ENCODE peak calls at places on chromosomes 12 and 14, in six cellular contexts. One of them, this sample, is unnamed.
A peak's percentile ranks its signal among the peaks of the same experiment; 100 is the strongest.

GRCh38 chr14:23123419-23123818 is 4.4 kb upstream of the CEBPE start:
- DNase-seq in H1: no peak
- DNase-seq in trophoblast cell: no peak
- DNase-seq in neuronal stem cell: no peak
- DNase-seq in H9: no peak
- DNase-seq in IMR-90: no peak
- DNase-seq in this sample: no peak

GRCh38 chr14:99327050-99327449 is 55.1 kb upstream of the BCL11B start:
- DNase-seq in trophoblast cell: no peak
- DNase-seq in IMR-90: no peak
- DNase-seq in neuronal stem cell: no peak
- DNase-seq in H1: no peak
- DNase-seq in H9: peak; percentile 20
- DNase-seq in this sample: no peak

GRCh38 chr12:4478933-4479332 is 33.3 kb upstream of the FGF6 start:
- DNase-seq in H9: no peak
- DNase-seq in IMR-90: no peak
- DNase-seq in H1: no peak
- DNase-seq in neuronal stem cell: no peak
- DNase-seq in trophoblast cell: no peak
- DNase-seq in this sample: no peak

GRCh38 chr14:22556021-22556989 is 32.7 kb downstream of the DAD1 start:
- DNase-seq in H1: no peak
- DNase-seq in IMR-90: peak; percentile 89
- DNase-seq in H9: no peak
- DNase-seq in trophoblast cell: no peak
- DNase-seq in neuronal stem cell: no peak
- DNase-seq in this sample: peak; percentile 87

GRCh38 chr12:130491421-130492357 is 154.0 kb downstream of the PIWIL1 start:
- DNase-seq in trophoblast cell: no peak
- DNase-seq in IMR-90: no peak
- DNase-seq in H1: no peak
- DNase-seq in H9: no peak
- DNase-seq in neuronal stem cell: no peak
- DNase-seq in this sample: no peak

GRCh38 chr12:10293151-10293550 is 14.5 kb upstream of the KLRD1 start:
- DNase-seq in IMR-90: no peak
- DNase-seq in H9: no peak
- DNase-seq in neuronal stem cell: no peak
- DNase-seq in H1: no peak
- DNase-seq in trophoblast cell: no peak
- DNase-seq in this sample: no peak

GRCh38 chr12:47562201-47562600 is 143.6 kb downstream of the RPAP3 start:
- DNase-seq in neuronal stem cell: no peak
- DNase-seq in trophoblast cell: no peak
- DNase-seq in H9: no peak
- DNase-seq in IMR-90: no peak
- DNase-seq in H1: no peak
- DNase-seq in this sample: no peak

GRCh38 chr14:59022144-59022543 is 166.3 kb upstream of the DAAM1 start:
- DNase-seq in IMR-90: no peak
- DNase-seq in H1: no peak
- DNase-seq in trophoblast cell: no peak
- DNase-seq in H9: no peak
- DNase-seq in neuronal stem cell: no peak
- DNase-seq in this sample: no peak

GRCh38 chr14:55160989-55161388 is 30.4 kb downstream of the DLGAP5 start:
- DNase-seq in H9: no peak
- DNase-seq in IMR-90: peak; percentile 54
- DNase-seq in H1: no peak
- DNase-seq in trophoblast cell: no peak
- DNase-seq in neuronal stem cell: no peak
- DNase-seq in this sample: peak; percentile 40

GRCh38 chr12:55742719-55743130 is at the start of gene GDF11:
- DNase-seq in H1: no peak
- DNase-seq in IMR-90: peak; percentile 74
- DNase-seq in trophoblast cell: no peak
- DNase-seq in neuronal stem cell: peak; percentile 80
- DNase-seq in H9: peak; percentile 88
- DNase-seq in this sample: peak; percentile 88

GRCh38 chr12:8037947-8038346 is 5.4 kb downstream of the FOXJ2 start:
- DNase-seq in IMR-90: no peak
- DNase-seq in neuronal stem cell: no peak
- DNase-seq in H1: no peak
- DNase-seq in H9: no peak
- DNase-seq in trophoblast cell: no peak
- DNase-seq in this sample: no peak

GRCh38 chr12:56886319-56886718 is 47.9 kb downstream of the SDR9C7 start:
- DNase-seq in trophoblast cell: no peak
- DNase-seq in H1: no peak
- DNase-seq in IMR-90: no peak
- DNase-seq in H9: no peak
- DNase-seq in neuronal stem cell: no peak
- DNase-seq in this sample: no peak

GRCh38 chr12:27245039-27245438 is 953 bp downstream of the STK38L start:
- DNase-seq in neuronal stem cell: no peak
- DNase-seq in H9: no peak
- DNase-seq in trophoblast cell: no peak
- DNase-seq in H1: no peak
- DNase-seq in IMR-90: no peak
- DNase-seq in this sample: peak; percentile 24

GRCh38 chr12:122368361-122369073 is 54.0 kb downstream of the CLIP1 start:
- DNase-seq in trophoblast cell: peak; percentile 58
- DNase-seq in H9: no peak
- DNase-seq in H1: no peak
- DNase-seq in IMR-90: peak; percentile 81
- DNase-seq in neuronal stem cell: no peak
- DNase-seq in this sample: peak; percentile 80

GRCh38 chr14:67050892-67051291 is 138.3 kb upstream of the GARIN2 start:
- DNase-seq in H9: no peak
- DNase-seq in H1: no peak
- DNase-seq in neuronal stem cell: no peak
- DNase-seq in trophoblast cell: no peak
- DNase-seq in IMR-90: no peak
- DNase-seq in this sample: no peak

GRCh38 chr12:89016970-89017778 is 335.1 kb downstream of the DUSP6 start:
- DNase-seq in IMR-90: peak; percentile 76
- DNase-seq in neuronal stem cell: peak; percentile 62
- DNase-seq in H9: peak; percentile 38
- DNase-seq in trophoblast cell: peak; percentile 34
- DNase-seq in H1: no peak
- DNase-seq in this sample: peak; percentile 71

GRCh38 chr14:54189358-54190354 is 207.2 kb upstream of the CDKN3 start:
- DNase-seq in H1: no peak
- DNase-seq in IMR-90: peak; percentile 83
- DNase-seq in H9: no peak
- DNase-seq in neuronal stem cell: no peak
- DNase-seq in trophoblast cell: no peak
- DNase-seq in this sample: peak; percentile 72

GRCh38 chr12:23221066-23221465 is 596.1 kb downstream of the ETNK1 start:
- DNase-seq in trophoblast cell: no peak
- DNase-seq in H9: peak; percentile 61
- DNase-seq in IMR-90: no peak
- DNase-seq in neuronal stem cell: no peak
- DNase-seq in H1: no peak
- DNase-seq in this sample: no peak

GRCh38 chr12:23217716-23218115 is 592.7 kb downstream of the ETNK1 start:
- DNase-seq in IMR-90: no peak
- DNase-seq in neuronal stem cell: no peak
- DNase-seq in trophoblast cell: no peak
- DNase-seq in H1: no peak
- DNase-seq in H9: no peak
- DNase-seq in this sample: no peak

GRCh38 chr12:23217158-23217557 is 592.2 kb downstream of the ETNK1 start:
- DNase-seq in H1: no peak
- DNase-seq in trophoblast cell: no peak
- DNase-seq in IMR-90: no peak
- DNase-seq in H9: no peak
- DNase-seq in neuronal stem cell: no peak
- DNase-seq in this sample: no peak

GRCh38 chr12:23222801-23223200 is 597.8 kb downstream of the ETNK1 start:
- DNase-seq in H9: no peak
- DNase-seq in trophoblast cell: no peak
- DNase-seq in H1: no peak
- DNase-seq in IMR-90: no peak
- DNase-seq in neuronal stem cell: no peak
- DNase-seq in this sample: no peak

GRCh38 chr12:23221926-23222325 is 597.0 kb downstream of the ETNK1 start:
- DNase-seq in neuronal stem cell: no peak
- DNase-seq in trophoblast cell: no peak
- DNase-seq in H1: no peak
- DNase-seq in IMR-90: no peak
- DNase-seq in H9: no peak
- DNase-seq in this sample: no peak
- H4K8ac ChIP-seq in neuronal stem cell: no peak overlapping the region
- H4K8ac ChIP-seq in trophoblast cell: no peak overlapping the region
- H4K8ac ChIP-seq in H1: no peak overlapping the region
- H4K8ac ChIP-seq in IMR-90: no peak overlapping the region
- H4K8ac ChIP-seq in H9: no peak overlapping the region
- H4K8ac ChIP-seq in this sample: no peak overlapping the region

DNA sequence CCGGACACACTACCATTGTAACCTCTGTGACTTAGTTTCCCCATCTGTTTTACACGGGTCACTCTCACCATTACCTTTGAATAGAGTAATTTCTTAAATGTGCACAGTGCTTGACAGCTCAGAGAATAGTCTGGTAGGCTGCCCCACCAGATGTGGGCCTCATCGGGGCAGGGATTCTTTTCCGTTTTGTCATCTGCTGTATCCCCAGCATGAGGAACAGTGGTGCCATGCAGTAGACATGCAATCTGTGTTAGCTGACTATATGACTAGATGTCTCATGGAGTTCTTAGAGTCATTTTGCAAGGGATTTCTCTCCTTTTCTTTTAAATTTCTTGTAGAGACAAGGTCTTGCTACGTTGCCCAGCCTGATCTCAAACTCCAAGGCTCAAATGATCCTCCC is 44.9 kb upstream of the PLEKHG3 start:
- DNase-seq in neuronal stem cell: no peak
- DNase-seq in trophoblast cell: peak; percentile 55
- DNase-seq in H1: no peak
- DNase-seq in H9: no peak
- DNase-seq in IMR-90: no peak
- DNase-seq in this sample: peak; percentile 43
- H3K9ac ChIP-seq in neuronal stem cell: no peak overlapping the region
- H3K9ac ChIP-seq in trophoblast cell: no peak overlapping the region
- H3K9ac ChIP-seq in H1: no peak overlapping the region
- H3K9ac ChIP-seq in H9: no peak overlapping the region
- H3K9ac ChIP-seq in IMR-90: no peak overlapping the region
- H3K9ac ChIP-seq in this sample: no peak overlapping the region

DNA sequence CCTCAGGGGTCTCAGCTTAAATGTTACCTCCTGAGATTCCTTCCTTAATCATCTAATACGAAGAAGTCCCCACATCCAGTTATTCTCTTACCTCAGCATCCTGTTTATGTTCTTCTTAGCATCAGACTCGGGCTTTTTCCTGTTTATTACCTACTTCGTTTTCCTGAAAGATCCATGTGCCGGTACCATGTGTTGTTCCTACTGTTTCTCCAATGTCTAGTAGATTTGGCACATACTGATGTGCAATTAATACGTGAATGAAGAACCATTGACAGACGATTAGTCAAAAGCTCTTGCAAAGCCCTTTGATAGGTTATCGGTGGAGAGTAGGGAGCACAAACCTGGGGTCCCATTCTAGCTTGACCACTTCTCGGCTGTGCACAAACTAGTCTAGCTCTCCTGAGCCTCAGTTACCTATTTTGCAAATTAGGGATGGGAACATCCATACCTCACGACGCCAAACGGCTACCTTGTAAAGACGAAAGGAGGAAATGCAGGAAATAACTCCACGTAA is 735 bp upstream of the MAPKAPK5 start:
- DNase-seq in IMR-90: no peak
- DNase-seq in H9: no peak
- DNase-seq in H1: no peak
- DNase-seq in trophoblast cell: no peak
- DNase-seq in neuronal stem cell: no peak
- DNase-seq in this sample: no peak
- H3K9me3 ChIP-seq in IMR-90: no peaks in the 10 kb centered on the region
- H3K9me3 ChIP-seq in H9: no peaks in the 10 kb centered on the region
- H3K9me3 ChIP-seq in H1: no peaks in the 10 kb centered on the region
- H3K9me3 ChIP-seq in trophoblast cell: no peaks in the 10 kb centered on the region
- H3K9me3 ChIP-seq in neuronal stem cell: no peaks in the 10 kb centered on the region
- H3K9me3 ChIP-seq in this sample: no peaks in the 10 kb centered on the region

GRCh38 chr12:120317258-120318105 is 10.1 kb downstream of the PLA2G1B start:
- DNase-seq in trophoblast cell: peak; percentile 100
- DNase-seq in H9: peak; percentile 100
- DNase-seq in H1: peak; percentile 97
- DNase-seq in neuronal stem cell: peak; percentile 99
- DNase-seq in IMR-90: peak; percentile 99
- DNase-seq in this sample: peak; percentile 99
- H4K8ac ChIP-seq in trophoblast cell: peak overlapping the region; percentile 87
- H4K8ac ChIP-seq in H9: no peak overlapping the region
- H4K8ac ChIP-seq in H1: peak overlapping the region; percentile 75
- H4K8ac ChIP-seq in neuronal stem cell: no peak overlapping the region
- H4K8ac ChIP-seq in IMR-90: peak overlapping the region; percentile 34
- H4K8ac ChIP-seq in this sample: peak overlapping the region; percentile 98

GRCh38 chr12:6069452-6070093 is 54.9 kb downstream of the VWF start:
- DNase-seq in H1: no peak
- DNase-seq in trophoblast cell: peak; percentile 19
- DNase-seq in H9: no peak
- DNase-seq in IMR-90: peak; percentile 96
- DNase-seq in neuronal stem cell: no peak
- DNase-seq in this sample: peak; percentile 89
- H3K9ac ChIP-seq in H1: no peak overlapping the region
- H3K9ac ChIP-seq in trophoblast cell: no peak overlapping the region
- H3K9ac ChIP-seq in H9: no peak overlapping the region
- H3K9ac ChIP-seq in IMR-90: no peak overlapping the region
- H3K9ac ChIP-seq in neuronal stem cell: no peak overlapping the region
- H3K9ac ChIP-seq in this sample: peak overlapping the region; percentile 21

DNA sequence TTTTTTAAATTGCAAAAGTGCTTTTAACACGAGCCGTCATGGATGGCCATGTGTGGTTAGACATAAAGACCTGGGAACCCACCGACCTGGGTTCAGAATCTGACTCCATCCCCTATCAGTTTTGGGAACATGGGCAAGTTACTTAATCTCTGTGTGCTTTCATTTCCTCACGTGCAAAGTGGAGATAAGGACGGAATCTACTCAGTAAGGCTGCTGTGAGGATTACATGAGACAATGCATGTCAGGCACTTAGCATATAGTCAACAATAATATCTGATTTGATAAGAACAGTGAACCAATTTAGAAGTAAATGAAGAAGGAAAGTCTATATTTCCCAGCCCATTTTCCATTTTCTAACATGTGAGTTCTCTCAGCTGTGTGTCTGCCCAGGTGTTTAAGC is 235.4 kb downstream of the SUDS3 start:
- DNase-seq in H1: no peak
- DNase-seq in H9: no peak
- DNase-seq in IMR-90: no peak
- DNase-seq in trophoblast cell: no peak
- DNase-seq in neuronal stem cell: no peak
- DNase-seq in this sample: no peak
- H3K9me3 ChIP-seq in H1: peaks cover 9% of the 10 kb centered on the region
- H3K9me3 ChIP-seq in H9: no peaks in the 10 kb centered on the region
- H3K9me3 ChIP-seq in IMR-90: peaks cover 17% of the 10 kb centered on the region
- H3K9me3 ChIP-seq in trophoblast cell: no peaks in the 10 kb centered on the region
- H3K9me3 ChIP-seq in neuronal stem cell: peaks cover 7% of the 10 kb centered on the region
- H3K9me3 ChIP-seq in this sample: peaks cover 3% of the 10 kb centered on the region

DNA sequence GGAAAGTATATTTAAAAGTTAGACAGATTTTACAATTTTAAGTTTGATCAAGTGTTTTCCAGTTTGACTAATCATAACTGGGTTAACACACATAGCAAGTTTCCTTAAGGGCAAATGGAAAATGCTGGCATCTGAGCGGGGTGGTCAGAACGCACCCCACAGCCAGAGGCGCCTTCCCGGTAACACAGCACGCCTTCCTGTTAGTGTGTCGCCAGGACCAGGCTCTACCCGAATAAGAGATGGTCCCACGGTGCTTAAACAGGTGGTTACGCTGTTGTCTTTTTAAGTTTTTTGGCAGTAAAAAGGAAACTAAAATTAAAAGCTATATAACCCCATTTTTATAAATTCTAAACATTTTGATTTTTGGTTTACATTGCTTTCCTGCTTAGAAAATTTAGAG is 28.0 kb downstream of the BDKRB1 start:
- DNase-seq in neuronal stem cell: no peak
- DNase-seq in H9: no peak
- DNase-seq in IMR-90: no peak
- DNase-seq in H1: no peak
- DNase-seq in trophoblast cell: no peak
- DNase-seq in this sample: no peak
- H4K8ac ChIP-seq in neuronal stem cell: no peak overlapping the region
- H4K8ac ChIP-seq in H9: no peak overlapping the region
- H4K8ac ChIP-seq in IMR-90: no peak overlapping the region
- H4K8ac ChIP-seq in H1: no peak overlapping the region
- H4K8ac ChIP-seq in trophoblast cell: peak overlapping the region; percentile 57
- H4K8ac ChIP-seq in this sample: peak overlapping the region; percentile 64